ENCODE peak calls at places on chromosomes 6 and 20, in four cellular contexts. R is H1, V is HepG2, G is K562. T is an unnamed sample.

GRCh38 chr20:2118783-2119182 is 17.2 kb downstream of the STK35 start:
- DNase-seq in R (no peak), V (no peak), G (no peak), T (no peak)

GRCh38 chr6:43995137-43995536 is 132.1 kb downstream of the MRPL14 start:
- DNase-seq in R (no peak), G (no peak), V (no peak), T (no peak)

GRCh38 chr6:122248844-122249243 is 150.6 kb upstream of the HSF2 start:
- DNase-seq in V (no peak), G (no peak), R (no peak), T (no peak)

GRCh38 chr6:105135907-105136432 is 43.8 kb downstream of the POPDC3 start:
- DNase-seq in R (no peak), V (no peak), G (no peak), T (peak; percentile 18)

GRCh38 chr6:76856065-76856464 is 607.2 kb downstream of the HTR1B start:
- DNase-seq in G (no peak), V (no peak), R (no peak), T (no peak)

GRCh38 chr6:101614774-101615173 is 221.3 kb downstream of the GRIK2 start:
- DNase-seq in G (no peak), R (peak; percentile 61), V (no peak), T (no peak)

GRCh38 chr6:153016846-153017245 is 14.3 kb upstream of the MTRF1L start:
- DNase-seq in R (no peak), G (no peak), V (no peak), T (no peak)

GRCh38 chr6:125102901-125103300 is 50.7 kb upstream of the TPD52L1 start:
- DNase-seq in R (no peak), V (peak; percentile 29), G (no peak), T (peak; percentile 54)

GRCh38 chr6:42961020-42961470 is 491 bp downstream of the GNMT start:
- DNase-seq in V (peak; percentile 52), G (no peak), R (no peak), T (no peak)

GRCh38 chr6:149464411-149464810 is 20.4 kb downstream of the ZC3H12D start:
- DNase-seq in R (no peak), V (no peak), G (no peak), T (no peak)

GRCh38 chr6:43009124-43009523 is 4.6 kb downstream of the MEA1 start:
- DNase-seq in G (peak; percentile 51), V (peak; percentile 49), R (no peak), T (peak; percentile 49)

GRCh38 chr6:38436726-38437465 is 202.8 kb downstream of the BTBD9 start:
- DNase-seq in R (no peak), V (no peak), G (no peak), T (peak; percentile 65)

GRCh38 chr20:43389231-43389630 is 68.5 kb upstream of the SRSF6 start:
- DNase-seq in G (no peak), R (no peak), V (no peak), T (no peak)

GRCh38 chr6:12148317-12148801 is 136.2 kb downstream of the HIVEP1 start:
- DNase-seq in R (no peak), V (no peak), G (no peak), T (peak; percentile 41)

GRCh38 chr20:55649254-55649653 is 356.1 kb downstream of the CBLN4 start:
- DNase-seq in G (no peak), R (no peak), V (no peak), T (no peak)

GRCh38 chr6:29764422-29765196 is 41.4 kb downstream of the HLA-F start:
- DNase-seq in R (no peak), V (no peak), G (no peak), T (no peak)

GRCh38 chr20:24998631-24999445 is 6.3 kb upstream of the APMAP start:
- DNase-seq in V (no peak), R (no peak), G (no peak), T (no peak)

GRCh38 chr6:93779086-93779858 is 359.9 kb upstream of the EPHA7 start:
- DNase-seq in V (no peak), G (no peak), R (no peak), T (peak; percentile 31)

GRCh38 chr6:144077881-144078280 is 17.5 kb downstream of the SF3B5 start:
- DNase-seq in R (no peak), V (no peak), G (no peak), T (no peak)

GRCh38 chr6:43973351-43973750 is 153.9 kb downstream of the MRPL14 start:
- DNase-seq in G (no peak), V (no peak), R (no peak), T (no peak)

GRCh38 chr6:105868823-105869460 is 217.2 kb upstream of the PRDM1 start:
- DNase-seq in G (no peak), V (no peak), R (no peak), T (no peak)

GRCh38 chr6:130020106-130020851 is 1.9 kb downstream of the L3MBTL3 start:
- DNase-seq in R (no peak), V (no peak), G (peak; percentile 47), T (peak; percentile 43)

GRCh38 chr20:12044969-12045368 is 127.3 kb downstream of the BTBD3 start:
- DNase-seq in G (no peak), V (no peak), R (no peak), T (no peak)

GRCh38 chr6:53179961-53180651 is 31.5 kb upstream of the GCM1 start:
- DNase-seq in R (no peak), V (no peak), G (no peak), T (peak; percentile 89)

GRCh38 chr20:60292001-60292520 is 333.8 kb downstream of the CDH26 start:
- DNase-seq in R (no peak), G (no peak), V (no peak), T (no peak)

GRCh38 chr20:49252556-49253350 is 25.1 kb downstream of the ZNFX1 start:
- DNase-seq in V (no peak), R (no peak), G (no peak), T (no peak)

GRCh38 chr6:101539510-101540245 is 146.2 kb downstream of the GRIK2 start:
- DNase-seq in R (no peak), G (no peak), V (no peak), T (no peak)

GRCh38 chr6:54252916-54253315 is 55.3 kb upstream of the TINAG start:
- DNase-seq in R (no peak), V (no peak), G (no peak), T (no peak)

GRCh38 chr6:158703840-158704822 is 54.3 kb downstream of the SYTL3 start:
- DNase-seq in R (peak; percentile 41), G (peak; percentile 95), V (peak; percentile 64), T (peak; percentile 63)

GRCh38 chr6:98845201-98846020 is 11.0 kb downstream of the POU3F2 start:
- DNase-seq in G (peak; percentile 75), R (no peak), V (peak; percentile 40), T (peak; percentile 80)

GRCh38 chr6:111775145-111775936 is 97.9 kb downstream of the FYN start:
- DNase-seq in R (no peak), V (no peak), G (no peak), T (no peak)

GRCh38 chr6:148179786-148180185 is 162.9 kb upstream of the SASH1 start:
- DNase-seq in V (no peak), R (no peak), G (peak; percentile 40), T (peak; percentile 84)

GRCh38 chr6:144909753-144910280 is 624.7 kb downstream of the UTRN start:
- DNase-seq in V (no peak), R (no peak), G (no peak), T (no peak)

GRCh38 chr20:1631309-1632227 is 11.8 kb upstream of the SIRPB1 start:
- DNase-seq in V (no peak), R (no peak), G (no peak), T (no peak)

GRCh38 chr6:31701666-31702420 is 1.3 kb downstream of the ABHD16A start:
- DNase-seq in V (no peak), R (no peak), G (no peak), T (peak; percentile 8)

GRCh38 chr6:145017516-145017915 is 717.8 kb downstream of the EPM2A start:
- DNase-seq in V (no peak), G (no peak), R (no peak), T (no peak)

GRCh38 chr20:63083831-63084562 is 77.2 kb upstream of the BHLHE23 start:
- DNase-seq in R (no peak), V (peak; percentile 54), G (no peak), T (no peak)

DNA sequence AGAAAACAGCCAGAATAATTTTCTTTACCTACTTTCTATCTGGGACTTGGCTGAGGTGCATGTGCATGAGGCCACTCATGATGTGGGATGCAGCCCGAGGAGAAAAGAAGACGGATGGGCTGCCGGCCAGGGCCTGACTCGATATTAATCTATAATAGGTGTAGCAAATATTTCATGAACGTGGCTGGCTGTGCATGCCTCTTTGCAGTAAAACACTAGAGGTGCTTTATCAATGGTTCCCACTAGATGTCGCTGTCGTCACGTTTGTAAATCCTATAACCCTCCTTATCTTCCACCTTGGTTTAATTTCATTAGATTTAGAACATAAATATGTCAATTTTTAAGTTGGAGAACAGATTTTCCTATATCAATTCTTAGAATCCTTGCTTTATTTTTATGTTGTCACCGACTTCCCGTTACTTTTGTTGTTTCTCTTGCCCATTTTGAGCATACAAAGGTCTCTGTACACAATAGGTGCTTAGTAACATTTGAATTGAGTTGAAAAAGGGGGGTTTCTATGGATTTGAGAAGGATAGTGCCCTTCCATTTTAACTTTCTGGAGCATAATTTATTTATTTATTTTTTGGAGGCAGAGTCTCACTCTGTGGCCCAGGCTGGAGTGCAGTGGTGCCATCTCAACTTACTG is 19.6 kb upstream of the FERMT1 start:
- DNase-seq in V (peak; percentile 70), G (peak; percentile 48), R (no peak), T (peak; percentile 64)
- TF ChIP-seq JUN in V (no peak), G (no peak), R (no peak), T (no peak)

DNA sequence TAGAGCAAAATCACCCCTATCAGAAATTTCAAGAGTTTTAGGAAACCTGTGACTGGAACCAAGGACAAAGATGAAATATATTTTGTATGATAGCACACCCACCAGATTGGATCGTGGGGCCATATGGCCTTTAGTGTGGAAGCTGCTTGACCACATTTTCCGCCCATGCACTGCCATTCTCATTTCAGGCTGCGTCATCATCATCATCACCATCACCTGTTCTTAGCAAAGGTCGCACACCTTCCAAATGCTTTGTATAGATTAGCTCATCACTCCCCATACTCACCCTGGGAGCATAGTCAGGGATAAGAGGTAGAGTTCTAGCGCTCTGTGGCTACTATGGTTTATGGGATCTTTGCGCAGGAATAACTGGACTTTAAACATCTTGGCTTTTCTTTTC is 185.7 kb downstream of the MTHFD1L start:
- DNase-seq in G (no peak), V (no peak), R (no peak), T (no peak)
- H3K36me3 ChIP-seq in G (peaks cover 47% of the 10 kb centered on the region), V (peaks cover 3% of the 10 kb centered on the region), R (no peaks in the 10 kb centered on the region), T (peaks cover 3% of the 10 kb centered on the region)

GRCh38 chr20:36214684-36215256 is 21.5 kb upstream of the AAR2 start:
- DNase-seq in V (peak; percentile 54), R (no peak), G (peak; percentile 59), T (peak; percentile 19)
- TF ChIP-seq JUN in V (no peak), R (no peak), G (no peak), T (no peak)

DNA sequence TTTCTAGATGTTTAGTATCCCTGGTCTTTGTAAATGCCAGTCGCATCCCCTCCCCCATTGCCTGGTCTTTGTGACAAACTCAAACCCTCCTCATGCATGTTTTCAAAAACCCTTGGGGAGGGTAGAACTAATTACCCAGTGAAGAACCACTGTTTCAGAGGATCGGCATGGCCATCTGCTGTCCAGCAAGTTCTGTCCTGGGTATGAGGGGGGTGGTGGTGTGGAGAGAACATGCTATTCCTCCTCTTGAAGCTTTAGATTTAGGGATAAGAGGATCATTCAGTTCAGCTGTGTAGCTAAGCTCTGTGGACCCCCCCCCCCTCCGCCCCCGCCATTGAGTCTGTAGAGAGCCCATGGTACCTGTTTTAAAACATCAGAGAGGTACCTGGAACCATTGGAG is 5.6 kb downstream of the BRPF3 start:
- DNase-seq in G (no peak), R (no peak), V (no peak), T (no peak)
- H3K36me3 ChIP-seq in G (peaks cover 63% of the 10 kb centered on the region), R (peaks cover 13% of the 10 kb centered on the region), V (peaks cover 39% of the 10 kb centered on the region), T (peaks cover 7% of the 10 kb centered on the region)